ENCODE peak calls at places on chromosome 17, in four cellular contexts. H is activated T-helper 1 cell treated with anti-CD3 and anti-CD28 coated beads, Interleukin-2, amount 50 U/mL, for 16 hours; I is CD4-positive, alpha-beta T cell; U is EL. W is an unnamed sample.

GRCh38 chr17:78180083-78180482 is 6.8 kb downstream of the TK1 start:
- DNase-seq in H (no peak), I (no peak), U (no peak), W (no peak)

GRCh38 chr17:42236760-42237159 is 39.4 kb downstream of the STAT5B start:
- DNase-seq in H (no peak), I (no peak), U (no peak), W (no peak)

GRCh38 chr17:49388290-49388640 is 26.2 kb upstream of the ZNF652 start:
- DNase-seq in H (no peak), I (no peak), U (no peak), W (peak)

GRCh38 chr17:30894236-30894635 is 11.8 kb downstream of the TEFM start:
- DNase-seq in H (no peak), I (no peak), U (no peak), W (no peak)

GRCh38 chr17:66684256-66684655 is 150.7 kb upstream of the CACNG5 start:
- DNase-seq in H (no peak), I (no peak), U (no peak), W (no peak)

GRCh38 chr17:57870283-57870635 is 20.4 kb upstream of the MRPS23 start:
- DNase-seq in H (no peak), I (no peak), U (peak), W (no peak)

GRCh38 chr17:4560837-4561241 is 462 bp upstream of the GGT6 start:
- DNase-seq in H (no peak), I (no peak), U (no peak), W (no peak)

GRCh38 chr17:38509772-38510423 is 81.6 kb downstream of the ARHGAP23 start:
- DNase-seq in H (no peak), I (no peak), U (no peak), W (no peak)

GRCh38 chr17:39553326-39553945 is 54.3 kb downstream of the NEUROD2 start:
- DNase-seq in H (no peak), I (no peak), U (peak), W (no peak)

GRCh38 chr17:4220655-4221054 is 43.1 kb downstream of the ANKFY1 start:
- DNase-seq in H (no peak), I (no peak), U (no peak), W (no peak)

GRCh38 chr17:29566473-29567361 is at the start of gene ABHD15:
- DNase-seq in H (no peak), I (peak), U (peak), W (peak)

GRCh38 chr17:57032343-57032742 is 52.7 kb upstream of the AKAP1 start:
- DNase-seq in H (no peak), I (no peak), U (no peak), W (no peak)

GRCh38 chr17:8922923-8923322 is 42.6 kb downstream of the PIK3R5 start:
- DNase-seq in H (no peak), I (no peak), U (no peak), W (no peak)

GRCh38 chr17:40556198-40556661 is 9.0 kb downstream of the CCR7 start:
- DNase-seq in H (no peak), I (no peak), U (no peak), W (no peak)

GRCh38 chr17:81509687-81510523 is 2.7 kb downstream of the ACTG1 start:
- DNase-seq in H (no peak), I (no peak), U (peak), W (peak)

GRCh38 chr17:2024572-2025219 is 438 bp downstream of the RTN4RL1 start:
- DNase-seq in H (no peak), I (no peak), U (no peak), W (no peak)

GRCh38 chr17:57957120-57957850 is 2.1 kb upstream of the CUEDC1 start:
- DNase-seq in H (no peak), I (no peak), U (no peak), W (no peak)

GRCh38 chr17:75574404-75575093 is 13.1 kb upstream of the MYO15B start:
- DNase-seq in H (no peak), I (no peak), U (no peak), W (no peak)

GRCh38 chr17:9538626-9539025 is 37.0 kb downstream of the STX8 start:
- DNase-seq in H (no peak), I (no peak), U (no peak), W (no peak)

GRCh38 chr17:57665128-57665527 is 80.0 kb downstream of the CCDC182 start:
- DNase-seq in H (no peak), I (no peak), U (no peak), W (no peak)

GRCh38 chr17:48555183-48555615 is 10.3 kb upstream of the HOXB2 start:
- DNase-seq in H (no peak), I (no peak), U (peak), W (no peak)

GRCh38 chr17:59488805-59489204 is 76.6 kb upstream of the DHX40 start:
- DNase-seq in H (no peak), I (no peak), U (no peak), W (no peak)

GRCh38 chr17:71118039-71118438 is 948.7 kb downstream of the KCNJ2 start:
- DNase-seq in H (no peak), I (no peak), U (peak), W (no peak)

W was measured in CD4-positive, alpha-beta memory T cell.